ENCODE peak calls at places on chromosomes 4 and X, in five cellular contexts. F is fibroblast of mammary gland, E is choroid plexus epithelial cell, Z is A549, K is fibroblast of pulmonary artery. I is an unnamed sample.
A peak's percentile ranks its signal among the peaks of the same experiment; 100 is the strongest.

GRCh38 chr4:173273956-173274355 is 60.2 kb downstream of the HMGB2 start:
- DNase-seq in K (no peak), Z (no peak), E (peak; percentile 20), F (peak; percentile 70), I (no peak)

GRCh38 chr4:19947349-19947748 is 304.4 kb upstream of the SLIT2 start:
- DNase-seq in Z (no peak), F (peak; percentile 84), E (peak; percentile 91), K (peak; percentile 78), I (no peak)

GRCh38 chr4:77158487-77158861 is 1.5 kb downstream of the CCNG2 start:
- DNase-seq in E (no peak), K (peak; percentile 21), F (peak; percentile 17), Z (no peak), I (no peak)

GRCh38 chr4:93827272-93827947 is 1.1 kb upstream of the ATOH1 start:
- DNase-seq in Z (no peak), E (no peak), K (no peak), F (no peak), I (no peak)

GRCh38 chr4:173448919-173449641 is 50.2 kb upstream of the SCRG1 start:
- DNase-seq in Z (no peak), F (no peak), E (no peak), K (no peak), I (no peak)

GRCh38 chr4:74418063-74418670 is 26.8 kb upstream of the AREG start:
- DNase-seq in K (peak; percentile 91), Z (peak; percentile 4), E (peak; percentile 83), F (peak; percentile 95), I (no peak)

GRCh38 chrX:56232221-56233082 is at the start of gene KLF8:
- DNase-seq in F (peak; percentile 15), E (no peak), K (no peak), Z (no peak), I (no peak)

GRCh38 chrX:133287860-133288259 is 69.7 kb upstream of the TFDP3 start:
- DNase-seq in E (no peak), F (no peak), K (no peak), Z (no peak), I (no peak)

GRCh38 chrX:3244955-3245354 is 101.5 kb downstream of the MXRA5 start:
- DNase-seq in F (peak; percentile 19), Z (no peak), E (no peak), K (peak; percentile 10), I (no peak)

GRCh38 chr4:99117876-99118693 is 26.0 kb downstream of the ADH4 start:
- DNase-seq in K (peak; percentile 55), F (peak; percentile 49), Z (no peak), E (peak; percentile 49), I (no peak)

GRCh38 chr4:102503301-102503746 is 2.2 kb downstream of the NFKB1 start:
- DNase-seq in E (no peak), F (no peak), Z (no peak), K (no peak), I (no peak)

GRCh38 chrX:68694429-68695205 is 47.2 kb downstream of the STARD8 start:
- DNase-seq in K (peak; percentile 13), E (no peak), F (peak; percentile 16), Z (no peak), I (no peak)

GRCh38 chr4:183409463-183409862 is 35.0 kb upstream of the CDKN2AIP start:
- DNase-seq in E (no peak), F (no peak), K (no peak), Z (no peak), I (no peak)

GRCh38 chrX:153572601-153573000 is 26.3 kb downstream of the CCNQ start:
- DNase-seq in Z (no peak), E (no peak), K (no peak), F (no peak), I (no peak)

GRCh38 chr4:98508825-98509539 is 149.4 kb downstream of the TSPAN5 start:
- DNase-seq in E (peak; percentile 47), Z (no peak), F (no peak), K (no peak), I (no peak)

GRCh38 chr4:146142768-146143167 is 32.8 kb upstream of the LSM6 start:
- DNase-seq in E (no peak), K (no peak), F (no peak), Z (no peak), I (no peak)

GRCh38 chr4:14566518-14566917 is 435.8 kb upstream of the CPEB2 start:
- DNase-seq in K (peak; percentile 4), Z (no peak), F (peak; percentile 52), E (peak; percentile 81), I (no peak)

GRCh38 chr4:74283614-74284013 is 24.7 kb upstream of the EPGN start:
- DNase-seq in E (peak; percentile 35), K (peak; percentile 30), Z (peak; percentile 0), F (peak; percentile 73), I (no peak)

GRCh38 chrX:72576161-72576896 is 3.7 kb upstream of the HDAC8 start:
- DNase-seq in Z (no peak), F (peak; percentile 85), E (peak; percentile 79), K (peak; percentile 87), I (no peak)

GRCh38 chr4:186812592-186812991 is 88.9 kb upstream of the FAT1 start:
- DNase-seq in E (no peak), Z (no peak), F (no peak), K (no peak), I (no peak)

GRCh38 chr4:53476232-53477037 is 99.0 kb downstream of the FIP1L1 start:
- DNase-seq in Z (no peak), K (peak; percentile 74), F (peak; percentile 100), E (peak; percentile 87), I (no peak)

GRCh38 chr4:94538229-94538628 is 86.5 kb downstream of the PDLIM5 start:
- DNase-seq in K (no peak), F (no peak), Z (no peak), E (no peak), I (no peak)

GRCh38 chr4:186840222-186840701 is 116.6 kb upstream of the FAT1 start:
- DNase-seq in K (no peak), Z (no peak), E (peak; percentile 78), F (peak; percentile 92), I (no peak)

DNA sequence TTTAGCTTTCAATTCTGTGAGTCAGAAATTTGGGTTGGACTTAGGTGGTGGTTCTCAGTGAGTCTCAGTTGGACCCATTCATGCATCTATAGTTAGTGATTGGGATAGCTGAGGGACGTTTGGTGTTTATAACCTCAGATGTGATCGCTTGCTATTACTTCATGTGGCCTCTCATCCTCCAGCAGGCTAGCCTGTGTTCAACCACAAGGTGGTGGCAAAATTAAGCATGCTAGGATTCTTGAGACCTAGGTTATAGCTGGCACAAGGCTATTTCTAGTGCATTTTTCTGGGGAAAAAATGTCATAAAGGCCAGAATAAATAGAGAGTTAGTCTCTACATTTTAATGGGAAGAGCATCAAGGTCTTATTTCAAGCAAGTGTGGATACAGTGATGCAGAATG is 10.9 kb upstream of the GRPR start:
- DNase-seq in K (no peak), Z (no peak), F (peak; percentile 6), E (peak; percentile 3), I (no peak)
- TF ChIP-seq CTCF in K (no peak), Z (no peak), F (peak; percentile 9), E (peak; percentile 21), I (peak; percentile 53)

GRCh38 chr4:120874792-120875774 is 47.4 kb downstream of the PRDM5 start:
- DNase-seq in E (no peak), Z (no peak), F (peak; percentile 23), K (no peak), I (no peak)

GRCh38 chr4:120870279-120870673 is 52.2 kb downstream of the PRDM5 start:
- DNase-seq in F (no peak), K (no peak), E (no peak), Z (no peak), I (no peak)

GRCh38 chr4:120877021-120877420 is 45.5 kb downstream of the PRDM5 start:
- DNase-seq in Z (no peak), E (no peak), F (no peak), K (no peak), I (no peak)

GRCh38 chr4:120871173-120871572 is 51.4 kb downstream of the PRDM5 start:
- DNase-seq in K (no peak), F (no peak), E (no peak), Z (no peak), I (no peak)

DNA sequence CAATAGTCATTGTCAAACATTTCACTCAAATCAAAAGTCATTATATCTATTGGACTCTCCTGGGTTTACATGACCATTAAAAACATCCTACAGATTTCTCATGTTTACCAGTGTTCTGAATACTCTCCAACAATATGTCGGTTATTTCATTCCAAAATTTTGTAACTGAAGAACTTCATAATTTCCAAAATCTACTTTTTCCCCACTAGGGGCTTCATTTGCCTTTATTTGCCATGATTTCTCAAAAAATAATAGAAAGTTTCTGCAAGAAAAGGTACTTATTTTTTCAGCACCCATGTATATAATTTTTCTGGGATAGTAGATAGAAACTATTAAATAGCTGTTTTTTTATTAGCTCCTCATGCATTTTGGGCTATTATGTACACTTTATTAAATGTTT is 49.0 kb downstream of the PRDM5 start:
- DNase-seq in F (no peak), Z (no peak), K (no peak), E (no peak), I (no peak)
- TF ChIP-seq CTCF in F (peak; percentile 30), Z (no peak), K (peak; percentile 32), E (no peak), I (peak; percentile 37)

DNA sequence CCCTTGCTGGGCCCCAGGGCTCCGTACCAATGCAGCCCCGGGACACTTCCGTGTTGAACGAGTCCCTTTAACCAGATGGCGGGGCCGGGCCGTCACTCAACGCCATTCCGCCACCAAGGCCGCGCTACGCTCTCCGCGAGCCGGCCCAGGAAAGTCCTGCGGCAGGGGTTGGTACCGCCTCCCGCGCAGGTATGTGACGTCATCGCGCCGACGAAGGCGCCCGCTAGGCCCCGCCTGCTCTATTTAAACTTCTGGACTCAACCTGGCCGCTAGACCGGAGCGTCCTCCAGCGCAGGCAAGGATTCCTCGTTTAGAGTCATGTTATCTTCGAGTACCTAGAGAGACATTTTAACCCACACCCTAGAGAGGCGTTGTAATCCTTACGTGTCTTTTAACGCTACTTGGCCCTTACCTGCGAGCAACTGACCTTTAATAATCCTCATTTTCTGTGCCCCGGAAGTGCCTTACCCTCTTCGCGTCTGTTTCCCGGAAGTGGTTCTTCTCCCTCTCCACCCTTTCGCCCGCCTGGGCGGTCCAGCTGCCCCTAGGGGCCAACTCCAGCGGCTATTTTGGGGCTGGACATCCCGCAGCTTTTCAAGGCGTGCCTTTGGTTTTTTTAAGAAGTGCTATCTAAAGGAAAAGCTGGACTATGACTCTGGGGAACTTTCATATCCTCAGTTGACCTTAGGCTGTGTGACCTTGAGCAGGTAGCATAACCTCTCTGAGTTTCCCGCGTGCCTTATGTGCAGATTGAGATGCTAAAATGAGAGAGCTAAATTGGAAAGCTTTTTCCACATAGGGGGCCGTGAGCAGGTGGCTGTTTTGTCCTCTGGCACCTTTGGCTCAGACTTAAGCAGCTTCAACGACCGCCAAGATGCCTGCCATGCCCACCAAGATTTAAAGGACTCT is at the start of gene PNPLA4:
- DNase-seq in K (peak; percentile 81), F (peak; percentile 68), Z (peak; percentile 55), E (peak; percentile 80), I (peak; percentile 92)
- TF ChIP-seq CTCF in K (peak; percentile 9), F (no peak), Z (peak; percentile 8), E (peak; percentile 42), I (no peak)

DNA sequence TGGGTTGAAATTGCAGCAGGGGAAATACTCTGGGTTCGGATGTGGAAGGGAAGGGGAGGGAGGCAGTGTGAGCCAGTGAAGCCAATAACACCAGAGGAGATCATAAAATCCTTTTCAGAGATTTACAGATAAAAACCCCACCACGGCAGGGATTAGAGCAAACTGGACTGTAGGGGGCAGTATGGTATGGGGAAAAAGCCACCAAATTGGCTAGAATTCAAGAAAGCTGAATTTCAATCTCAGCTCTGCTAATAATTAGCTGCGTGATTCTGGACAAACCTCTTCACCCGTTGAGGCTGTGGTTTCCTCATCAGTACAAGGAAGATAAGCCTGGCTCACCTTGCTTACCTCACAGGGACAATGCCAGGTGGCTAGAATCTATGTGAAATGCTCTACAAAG is 108.1 kb downstream of the ATG4A start:
- DNase-seq in E (peak; percentile 62), F (peak; percentile 59), Z (peak; percentile 22), K (peak; percentile 59), I (no peak)
- TF ChIP-seq CTCF in E (peak; percentile 67), F (peak; percentile 68), Z (peak; percentile 67), K (peak; percentile 62), I (peak; percentile 81)

I was measured in osteocyte.